ENCODE peak calls at places on chromosomes 2 and 18, in four cellular contexts. U, F, E and P are unnamed samples. For H3K9me3, the result is how much of the 10 kb centered on the place peaks cover.

GRCh38 chr2:216055661-216056060 is 25.9 kb downstream of the PECR start:
- DNase-seq in F (no peak), U (no peak), E (no peak), P (no peak)

GRCh38 chr18:63207154-63207790 is 112.3 kb downstream of the BCL2 start:
- DNase-seq in E (no peak), U (no peak), F (no peak), P (no peak)

GRCh38 chr2:224749136-224749535 is 33.0 kb upstream of the CCDC195 start:
- DNase-seq in U (peak), E (no peak), F (no peak), P (no peak)

GRCh38 chr2:181143790-181144300 is 163.4 kb downstream of the UBE2E3 start:
- DNase-seq in F (no peak), E (no peak), U (no peak), P (no peak)

GRCh38 chr2:17759805-17760204 is 5.9 kb downstream of the GEN1 start:
- DNase-seq in U (no peak), E (no peak), F (no peak), P (no peak)

GRCh38 chr18:39806519-39806918 is 2148.5 kb upstream of the PIK3C3 start:
- DNase-seq in E (no peak), F (no peak), U (peak), P (no peak)

GRCh38 chr2:113831156-113831555 is 58.7 kb upstream of the ACTR3 start:
- DNase-seq in E (no peak), U (peak), F (no peak), P (no peak)

GRCh38 chr2:40827371-40827770 is 375.5 kb upstream of the SLC8A1 start:
- DNase-seq in U (no peak), E (no peak), F (no peak), P (no peak)

GRCh38 chr2:1169291-1169949 is 218.8 kb downstream of the SNTG2 start:
- DNase-seq in F (no peak), E (no peak), U (no peak), P (no peak)

GRCh38 chr2:1168856-1169255 is 218.2 kb downstream of the SNTG2 start:
- DNase-seq in U (no peak), E (no peak), F (no peak), P (no peak)

GRCh38 chr2:1173528-1173927 is 222.9 kb downstream of the SNTG2 start:
- DNase-seq in U (no peak), F (no peak), E (no peak), P (no peak)

GRCh38 chr2:1170711-1171110 is 220.1 kb downstream of the SNTG2 start:
- DNase-seq in F (no peak), E (no peak), U (no peak), P (no peak)

DNA sequence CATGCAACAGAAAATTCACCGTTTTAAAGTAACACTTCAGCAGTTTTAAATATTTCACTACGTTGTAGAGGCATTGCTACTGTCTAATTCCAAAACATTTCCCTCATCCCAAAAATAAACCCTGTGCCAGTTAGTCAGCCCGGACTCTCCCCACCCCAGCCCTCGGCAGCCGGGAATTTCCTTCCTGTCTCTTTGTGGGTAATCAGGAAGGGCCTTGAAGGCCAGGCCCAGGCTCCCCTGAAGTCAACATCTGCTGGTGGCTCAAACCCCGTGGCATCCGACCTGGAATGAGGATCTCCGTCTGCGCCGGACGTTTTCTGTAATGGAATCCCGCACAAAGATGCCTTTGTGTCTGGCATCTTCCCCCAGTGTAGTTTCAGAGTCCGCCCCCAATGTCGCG is 219.6 kb downstream of the SNTG2 start:
- DNase-seq in F (no peak), E (no peak), U (no peak), P (no peak)
- H3K9me3 ChIP-seq in F (under half), E (under half), U (under half), P (under half)

GRCh38 chr18:78978336-78979057 is 1.1 kb upstream of the SALL3 start:
- DNase-seq in F (no peak), E (no peak), U (no peak), P (no peak)

GRCh38 chr18:78979682-78980278 is at the start of gene SALL3:
- DNase-seq in U (no peak), E (no peak), F (no peak), P (no peak)

GRCh38 chr18:78980279-78980771 is 707 bp downstream of the SALL3 start:
- DNase-seq in E (no peak), F (no peak), U (no peak), P (no peak)

GRCh38 chr18:78977627-78978271 is 1.9 kb upstream of the SALL3 start:
- DNase-seq in F (no peak), U (no peak), E (no peak), P (no peak)

DNA sequence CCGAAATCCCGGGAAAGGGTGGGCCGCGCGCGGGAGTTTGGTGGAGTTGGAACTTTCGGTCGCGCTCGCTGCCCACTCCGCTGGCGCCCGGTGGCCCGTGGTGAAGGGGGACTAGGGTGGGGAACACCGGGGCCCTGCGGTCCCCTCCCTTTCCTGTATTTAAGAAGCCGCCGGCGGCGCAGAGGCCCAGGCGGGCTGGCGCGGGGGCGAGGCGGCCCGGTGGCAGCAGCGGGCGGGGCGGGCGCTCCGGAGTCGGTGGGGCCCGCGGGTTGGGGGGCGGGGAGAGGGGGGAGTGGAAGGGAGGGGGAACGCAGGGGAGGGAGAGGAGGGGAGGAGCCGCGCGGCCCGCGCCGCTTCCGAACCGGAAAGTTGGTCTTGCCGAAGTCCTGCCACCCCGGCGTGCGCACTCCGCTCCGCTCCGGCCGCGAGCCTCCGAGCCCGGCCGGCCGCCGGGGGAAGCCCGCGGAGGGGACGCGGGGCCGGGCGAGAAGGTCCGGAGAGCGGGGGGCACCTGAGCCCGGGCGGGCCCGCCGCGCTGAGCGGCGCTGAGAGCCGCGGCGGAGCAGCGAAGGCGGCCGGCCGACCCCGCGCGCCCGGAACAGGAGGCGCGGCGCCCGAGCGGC is 449 bp upstream of the SALL3 start:
- DNase-seq in U (no peak), E (no peak), F (no peak), P (no peak)
- H3K9me3 ChIP-seq in U (under half), E (under half), F (under half), P (under half)

GRCh38 chr2:102549027-102549426 is 70.3 kb upstream of the SLC9A2 start:
- DNase-seq in U (no peak), F (no peak), E (no peak), P (no peak)

DNA sequence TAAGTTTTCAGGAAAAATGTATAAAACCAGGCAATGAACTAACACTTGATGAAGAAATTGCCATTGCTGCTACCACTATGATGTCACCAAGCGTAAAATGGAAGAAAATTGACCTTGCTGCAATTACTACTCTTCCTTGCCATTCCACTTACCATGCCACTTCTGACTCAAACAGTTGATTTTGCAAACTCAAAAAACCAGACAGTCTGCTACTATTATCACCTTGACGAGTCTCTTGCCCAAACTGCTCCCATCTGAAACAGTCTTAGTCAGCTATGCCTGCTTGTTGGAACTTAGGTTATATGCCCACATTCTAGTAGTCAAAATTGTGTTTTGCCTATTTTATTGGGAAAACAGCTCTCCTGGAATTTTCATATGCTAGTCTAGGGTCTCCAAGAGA is 71.9 kb upstream of the SLC9A2 start:
- DNase-seq in U (no peak), E (no peak), F (no peak), P (no peak)
- H3K9me3 ChIP-seq in U (under half), E (under half), F (under half), P (under half)

GRCh38 chr2:144372484-144373195 is 147.3 kb downstream of the ZEB2 start:
- DNase-seq in E (no peak), U (no peak), F (no peak), P (peak)
- H3K9me3 ChIP-seq in E (under half), U (under half), F (under half), P (under half)